ENCODE peak calls at places on chromosomes 11 and 22, in eight cellular contexts. W is stomach; U is nephron progenitor cell; Y is fibroblast of the aortic adventitia; R is suprapubic skin; A is endothelial cell; G is CD8-positive, alpha-beta T cell; Q is uterus. B is an unnamed sample.

GRCh38 chr22:31846161-31847115 is 92.6 kb downstream of the DEPDC5 start:
- DNase-seq in W (no peak), U (no peak), Y (peak), R (no peak), A (no peak), G (no peak), Q (no peak), B (no peak)

GRCh38 chr11:12755510-12755909 is 81.3 kb downstream of the TEAD1 start:
- DNase-seq in W (no peak), U (no peak), Y (no peak), R (no peak), A (no peak), G (no peak), Q (no peak), B (no peak)

GRCh38 chr11:125271436-125272064 is 107.0 kb downstream of the PKNOX2 start:
- DNase-seq in W (no peak), U (no peak), Y (peak), R (no peak), A (no peak), G (no peak), Q (no peak), B (no peak)

GRCh38 chr22:48890693-48891554 is 936.7 kb downstream of the BRD1 start:
- DNase-seq in W (peak), U (no peak), Y (no peak), R (no peak), A (no peak), G (peak), Q (no peak), B (no peak)

GRCh38 chr11:19903620-19904069 is 191.0 kb downstream of the NAV2 start:
- DNase-seq in W (peak), U (peak), Y (peak), R (no peak), A (peak), G (peak), Q (peak), B (no peak)

GRCh38 chr22:36775589-36775965 is 342 bp downstream of the IFT27 start:
- DNase-seq in W (peak), U (peak), Y (peak), R (peak), A (peak), G (no peak), Q (peak), B (no peak)

GRCh38 chr22:25829808-25830777 is 88.1 kb downstream of the MYO18B start:
- DNase-seq in W (no peak), U (no peak), Y (no peak), R (no peak), A (no peak), G (no peak), Q (no peak), B (no peak)

GRCh38 chr11:95605271-95605940 is 184.2 kb downstream of the FAM76B start:
- DNase-seq in W (no peak), U (no peak), Y (no peak), R (no peak), A (no peak), G (no peak), Q (no peak), B (no peak)

GRCh38 chr11:115148691-115149090 is 355.5 kb downstream of the CADM1 start:
- DNase-seq in W (no peak), U (no peak), Y (no peak), R (no peak), A (no peak), G (no peak), Q (no peak), B (no peak)

GRCh38 chr11:58562375-58562800 is 13.3 kb downstream of the LPXN start:
- DNase-seq in W (no peak), U (no peak), Y (no peak), R (no peak), A (no peak), G (no peak), Q (no peak), B (no peak)

GRCh38 chr11:3166268-3167142 is 1.4 kb upstream of the OSBPL5 start:
- DNase-seq in W (no peak), U (no peak), Y (no peak), R (no peak), A (no peak), G (no peak), Q (no peak), B (no peak)

GRCh38 chr11:3165916-3166267 is 782 bp upstream of the OSBPL5 start:
- DNase-seq in W (no peak), U (no peak), Y (no peak), R (no peak), A (no peak), G (no peak), Q (peak), B (no peak)

GRCh38 chr11:3165152-3165705 is at the start of gene OSBPL5:
- DNase-seq in W (peak), U (peak), Y (peak), R (peak), A (peak), G (peak), Q (peak), B (peak)

GRCh38 chr11:3169235-3169951 is 4.3 kb upstream of the OSBPL5 start:
- DNase-seq in W (peak), U (no peak), Y (peak), R (peak), A (no peak), G (no peak), Q (no peak), B (no peak)

GRCh38 chr11:3167143-3168119 is 2.3 kb upstream of the OSBPL5 start:
- DNase-seq in W (no peak), U (no peak), Y (no peak), R (no peak), A (no peak), G (no peak), Q (no peak), B (no peak)
- TF ChIP-seq CTCF in W (no peak), U (no peak), Y (no peak), R (no peak), A (no peak), G (no peak), Q (no peak), B (no peak)

DNA sequence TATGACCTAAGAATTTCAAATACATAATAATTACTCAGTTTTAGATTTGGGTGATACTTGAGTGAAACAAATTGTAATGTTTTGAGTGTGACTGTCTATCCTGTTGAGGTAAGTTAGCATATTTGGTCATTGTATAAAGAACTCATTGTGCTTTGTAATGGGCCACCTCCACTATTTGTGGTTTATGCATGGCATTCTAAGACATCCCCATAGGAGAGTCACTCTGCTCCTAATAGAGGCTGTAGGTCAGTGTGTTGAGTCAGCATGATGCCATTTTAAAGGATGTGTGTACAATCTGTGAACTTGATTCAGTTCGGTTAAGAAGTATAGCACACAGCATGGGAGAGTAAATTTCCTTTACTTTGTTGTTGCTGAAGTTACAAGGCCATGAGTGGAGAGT is 1112.4 kb downstream of the JRKL start:
- DNase-seq in W (no peak), U (no peak), Y (no peak), R (no peak), A (no peak), G (no peak), Q (no peak), B (no peak)
- TF ChIP-seq CTCF in W (no peak), U (no peak), Y (no peak), R (no peak), A (no peak), G (no peak), Q (no peak), B (no peak)

GRCh38 chr11:92852203-92852602 is 117.2 kb upstream of the MTNR1B start:
- DNase-seq in W (no peak), U (no peak), Y (no peak), R (no peak), A (no peak), G (no peak), Q (no peak), B (no peak)

GRCh38 chr11:92852946-92853345 is 116.5 kb upstream of the MTNR1B start:
- DNase-seq in W (peak), U (no peak), Y (no peak), R (no peak), A (no peak), G (no peak), Q (no peak), B (no peak)

GRCh38 chr11:92859290-92859689 is 110.2 kb upstream of the MTNR1B start:
- DNase-seq in W (no peak), U (no peak), Y (no peak), R (no peak), A (no peak), G (no peak), Q (no peak), B (no peak)

GRCh38 chr11:92854162-92854561 is 115.3 kb upstream of the MTNR1B start:
- DNase-seq in W (no peak), U (no peak), Y (no peak), R (no peak), A (no peak), G (no peak), Q (no peak), B (no peak)

GRCh38 chr11:92854952-92855351 is 114.5 kb upstream of the MTNR1B start:
- DNase-seq in W (no peak), U (no peak), Y (no peak), R (no peak), A (no peak), G (no peak), Q (no peak), B (no peak)
- TF ChIP-seq CTCF in W (no peak), U (no peak), Y (no peak), R (no peak), A (no peak), G (no peak), Q (no peak), B (peak)

DNA sequence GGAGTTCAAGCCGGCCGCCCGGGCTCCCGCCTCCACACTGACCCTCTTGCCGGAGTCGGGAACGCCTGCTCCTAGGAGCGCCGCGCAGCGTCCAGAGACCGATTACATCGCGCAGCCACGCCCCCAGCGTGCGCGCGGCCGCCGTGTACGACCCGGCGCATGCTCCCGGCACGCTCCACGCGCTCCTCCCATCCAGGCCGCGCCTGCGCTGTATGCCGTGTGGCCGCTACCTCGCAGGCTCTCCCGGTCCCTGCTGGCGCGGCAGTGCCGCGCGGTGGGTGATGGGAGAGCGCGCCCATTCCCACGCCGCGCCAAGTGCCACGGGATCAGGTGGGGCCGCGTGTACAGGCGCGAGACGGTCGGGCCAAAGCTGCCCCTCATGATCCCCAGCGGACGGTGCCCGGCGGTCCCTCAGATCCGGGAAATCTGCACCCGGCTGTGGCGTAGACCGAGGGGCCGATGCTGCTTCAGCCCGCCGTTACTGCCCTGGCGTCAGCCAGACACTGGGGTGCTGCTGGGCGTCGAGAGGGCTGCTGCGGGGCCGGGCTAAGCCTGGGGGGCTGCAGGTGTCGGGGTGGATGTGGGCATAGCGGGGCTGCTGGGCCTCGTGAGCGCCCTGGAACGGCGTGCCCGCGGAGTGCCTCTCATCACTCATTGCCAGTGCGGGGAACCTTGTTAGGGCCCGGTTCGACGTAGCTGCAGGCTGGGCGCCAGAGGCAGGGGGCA is at the start of the genes GNB1L and RTL10:
- DNase-seq in W (peak), U (peak), Y (peak), R (peak), A (peak), G (peak), Q (peak), B (peak)
- TF ChIP-seq CTCF in W (no peak), U (no peak), Y (peak), R (no peak), A (no peak), G (no peak), Q (peak), B (no peak)

GRCh38 chr11:132604446-132604845 is 927.9 kb downstream of the OPCML start:
- DNase-seq in W (no peak), U (no peak), Y (peak), R (no peak), A (no peak), G (no peak), Q (no peak), B (no peak)
- TF ChIP-seq CTCF in W (no peak), U (no peak), Y (no peak), R (no peak), A (no peak), G (no peak), Q (no peak), B (no peak)

DNA sequence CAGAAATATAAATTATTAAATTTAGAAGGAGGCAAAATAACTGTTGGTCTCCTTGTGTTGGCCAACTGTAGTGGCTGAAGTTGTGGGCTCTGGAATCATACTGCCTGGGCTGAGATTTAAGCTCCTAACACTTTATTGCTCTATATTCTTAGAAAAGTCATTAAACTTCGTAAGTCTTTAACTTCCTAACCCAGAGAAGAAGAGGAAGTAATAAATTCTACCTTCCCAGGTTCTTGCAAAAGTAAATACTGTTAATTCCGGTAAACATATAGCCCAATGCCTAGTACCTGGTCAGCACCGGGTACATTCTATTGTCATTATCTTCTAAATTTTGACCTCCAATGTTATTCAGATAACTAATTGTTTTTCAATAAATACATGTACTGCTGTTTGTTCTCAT is 4.5 kb downstream of the OR51T1 start:
- DNase-seq in W (no peak), U (no peak), Y (no peak), R (no peak), A (no peak), G (no peak), Q (no peak), B (no peak)
- TF ChIP-seq CTCF in W (no peak), U (no peak), Y (no peak), R (no peak), A (no peak), G (no peak), Q (no peak), B (no peak)